ENCODE peak calls at places on chromosomes 6 and 20, in seven cellular contexts. T, M, A, N, L, Y and W are unnamed samples.

GRCh38 chr20:4787825-4788224 is 66.1 kb downstream of the PRND start:
- DNase-seq in N (no peak), T (no peak), Y (no peak), L (no peak), A (no peak), M (no peak), W (no peak)

GRCh38 chr6:111771629-111772028 is 101.6 kb downstream of the FYN start:
- DNase-seq in L (no peak), T (peak), N (no peak), A (no peak), M (no peak), Y (no peak), W (no peak)

GRCh38 chr20:39349240-39349639 is 387.1 kb downstream of the DHX35 start:
- DNase-seq in M (no peak), L (no peak), T (no peak), N (no peak), Y (no peak), A (no peak), W (no peak)

GRCh38 chr6:24883618-24884017 is 52.1 kb downstream of the RIPOR2 start:
- DNase-seq in Y (no peak), A (no peak), M (no peak), N (peak), L (peak), T (no peak), W (no peak)

GRCh38 chr6:92124126-92124525 is 1295.2 kb downstream of the EPHA7 start:
- DNase-seq in N (no peak), Y (no peak), T (no peak), A (no peak), L (peak), M (no peak), W (no peak)

GRCh38 chr6:145233955-145234354 is 501.4 kb downstream of the EPM2A start:
- DNase-seq in T (no peak), M (peak), L (no peak), A (no peak), Y (no peak), N (no peak), W (no peak)

GRCh38 chr20:30484009-30484748 is 773.3 kb upstream of the DEFB115 start:
- DNase-seq in L (no peak), T (no peak), M (no peak), Y (no peak), N (no peak), A (no peak), W (no peak)

GRCh38 chr6:107712523-107713213 is 111.4 kb downstream of the SCML4 start:
- DNase-seq in M (no peak), Y (peak), A (no peak), L (no peak), T (no peak), N (peak), W (peak)

GRCh38 chr6:150549007-150549406 is 50.7 kb upstream of the PLEKHG1 start:
- DNase-seq in Y (no peak), T (peak), M (no peak), A (no peak), N (no peak), L (no peak), W (no peak)

GRCh38 chr6:169791721-169792131 is 40.3 kb downstream of the ERMARD start:
- DNase-seq in A (no peak), M (no peak), Y (no peak), L (no peak), N (no peak), T (no peak), W (no peak)

GRCh38 chr20:7080472-7080871 is 313.0 kb downstream of the BMP2 start:
- DNase-seq in L (no peak), T (no peak), A (no peak), M (no peak), N (no peak), Y (no peak), W (no peak)
- TF ChIP-seq EZH2phosphoT487 in L (no peak), T (no peak), A (no peak), M (no peak), N (no peak), Y (no peak), W (no peak)

GRCh38 chr20:63223826-63224207 is 7.9 kb upstream of the YTHDF1 start:
- DNase-seq in L (no peak), M (no peak), T (no peak), N (no peak), Y (no peak), A (no peak), W (no peak)

GRCh38 chr20:63225082-63225454 is 9.1 kb upstream of the YTHDF1 start:
- DNase-seq in L (no peak), A (no peak), N (no peak), M (no peak), Y (no peak), T (no peak), W (no peak)

GRCh38 chr20:63222541-63222940 is 6.6 kb upstream of the YTHDF1 start:
- DNase-seq in Y (no peak), M (no peak), T (no peak), N (no peak), A (no peak), L (peak), W (no peak)

GRCh38 chr20:63224272-63225081 is 8.5 kb upstream of the YTHDF1 start:
- DNase-seq in Y (peak), M (peak), A (no peak), T (no peak), L (peak), N (peak), W (no peak)

DNA sequence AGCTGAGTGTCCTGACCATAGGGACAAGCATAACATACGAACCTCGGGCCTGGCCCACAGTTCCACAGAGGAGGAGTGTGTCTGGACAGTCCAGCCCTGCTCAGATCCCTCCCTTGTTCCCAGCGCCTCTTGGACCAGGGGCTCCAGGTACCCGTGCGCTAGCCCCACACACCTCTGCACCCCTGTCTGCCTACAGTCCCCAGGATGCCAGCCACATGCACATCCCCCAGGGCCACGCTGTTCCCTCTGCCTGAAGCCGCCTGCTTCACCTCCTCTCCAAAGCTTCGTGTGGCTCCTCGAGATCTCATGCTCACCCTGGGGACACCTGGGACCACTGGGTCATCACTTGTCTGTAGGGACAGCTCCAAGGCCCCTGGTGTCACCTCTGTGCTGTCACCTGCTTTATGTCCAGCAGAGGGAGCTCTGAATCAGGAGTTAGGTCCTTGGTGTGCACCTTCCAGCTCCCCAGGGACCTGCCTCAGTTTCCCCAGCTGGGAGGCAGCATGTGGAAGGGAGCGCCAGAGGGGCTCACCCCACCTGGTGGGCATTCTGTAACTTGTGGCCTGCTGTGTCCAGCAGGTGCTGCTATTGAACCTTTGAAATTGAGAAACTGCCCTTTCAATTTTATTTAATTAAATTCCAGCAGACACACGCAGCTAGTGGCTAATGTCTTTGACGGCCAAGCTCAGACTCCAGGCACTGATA is 7.3 kb upstream of the YTHDF1 start:
- DNase-seq in N (peak), L (peak), M (peak), T (peak), Y (peak), A (no peak), W (peak)
- TF ChIP-seq EZH2 in N (no peak), L (no peak), M (no peak), T (no peak), Y (no peak), A (no peak), W (no peak)

GRCh38 chr6:149273318-149273717 is 44.2 kb upstream of the TAB2 start:
- DNase-seq in T (no peak), A (no peak), Y (no peak), L (no peak), M (no peak), N (no peak), W (peak)
- TF ChIP-seq EZH2phosphoT487 in T (no peak), A (no peak), Y (no peak), L (no peak), M (no peak), N (no peak), W (no peak)

DNA sequence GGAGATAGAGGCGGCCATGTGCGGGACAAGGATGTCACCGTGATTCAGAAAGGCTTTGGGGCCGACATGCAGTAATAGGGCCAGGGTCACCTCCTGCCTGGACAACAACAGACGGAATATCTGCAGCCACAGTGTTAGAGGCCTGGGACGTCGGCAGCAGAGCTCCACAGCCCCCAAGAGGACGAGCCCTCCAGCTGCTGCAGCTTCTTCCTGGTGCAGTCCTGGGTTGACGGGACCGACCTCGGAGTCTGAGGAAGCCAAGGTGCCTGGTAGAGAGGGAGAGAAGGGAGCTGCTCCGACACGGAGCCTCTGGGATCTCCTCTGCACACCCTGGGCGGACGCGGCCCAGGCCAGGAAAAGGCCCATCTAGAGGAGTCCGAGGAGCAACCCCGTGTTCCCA is 23.2 kb upstream of the CHRNA4 start:
- DNase-seq in Y (no peak), N (no peak), M (no peak), L (no peak), A (no peak), T (no peak), W (no peak)
- TF ChIP-seq EZH2 in Y (no peak), N (no peak), M (no peak), L (no peak), A (no peak), T (no peak), W (no peak)

DNA sequence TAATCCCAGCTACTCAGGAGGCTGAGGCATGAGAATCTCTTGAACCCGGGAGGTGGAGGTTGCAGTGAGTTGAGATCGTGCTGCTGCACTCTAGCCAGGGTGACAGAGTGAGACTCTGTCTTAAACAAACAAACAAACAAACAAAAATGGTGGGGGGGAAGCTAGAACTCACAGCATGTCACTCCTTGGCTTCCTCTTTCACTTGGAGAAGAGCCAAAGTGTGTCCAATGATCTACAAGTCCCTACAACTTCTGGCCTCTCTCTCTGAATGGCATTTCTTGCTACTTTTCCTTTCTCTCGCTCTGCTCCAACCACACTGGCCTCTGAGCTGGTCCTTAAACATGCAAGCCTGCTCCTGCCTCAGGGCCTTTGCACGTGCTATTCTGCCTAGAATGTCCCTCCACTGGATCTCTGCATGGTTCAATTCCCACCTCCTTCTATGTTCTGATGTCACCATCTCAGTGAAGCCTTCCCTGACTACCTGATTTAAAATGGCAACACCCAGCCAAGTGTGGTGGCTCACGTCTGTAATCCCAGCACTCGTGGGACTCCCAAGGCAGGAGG is 8.1 kb downstream of the TLDC2 start:
- DNase-seq in A (no peak), M (no peak), T (no peak), L (no peak), N (no peak), Y (no peak), W (no peak)
- TF ChIP-seq EZH2phosphoT487 in A (no peak), M (no peak), T (no peak), L (no peak), N (no peak), Y (no peak), W (no peak)

DNA sequence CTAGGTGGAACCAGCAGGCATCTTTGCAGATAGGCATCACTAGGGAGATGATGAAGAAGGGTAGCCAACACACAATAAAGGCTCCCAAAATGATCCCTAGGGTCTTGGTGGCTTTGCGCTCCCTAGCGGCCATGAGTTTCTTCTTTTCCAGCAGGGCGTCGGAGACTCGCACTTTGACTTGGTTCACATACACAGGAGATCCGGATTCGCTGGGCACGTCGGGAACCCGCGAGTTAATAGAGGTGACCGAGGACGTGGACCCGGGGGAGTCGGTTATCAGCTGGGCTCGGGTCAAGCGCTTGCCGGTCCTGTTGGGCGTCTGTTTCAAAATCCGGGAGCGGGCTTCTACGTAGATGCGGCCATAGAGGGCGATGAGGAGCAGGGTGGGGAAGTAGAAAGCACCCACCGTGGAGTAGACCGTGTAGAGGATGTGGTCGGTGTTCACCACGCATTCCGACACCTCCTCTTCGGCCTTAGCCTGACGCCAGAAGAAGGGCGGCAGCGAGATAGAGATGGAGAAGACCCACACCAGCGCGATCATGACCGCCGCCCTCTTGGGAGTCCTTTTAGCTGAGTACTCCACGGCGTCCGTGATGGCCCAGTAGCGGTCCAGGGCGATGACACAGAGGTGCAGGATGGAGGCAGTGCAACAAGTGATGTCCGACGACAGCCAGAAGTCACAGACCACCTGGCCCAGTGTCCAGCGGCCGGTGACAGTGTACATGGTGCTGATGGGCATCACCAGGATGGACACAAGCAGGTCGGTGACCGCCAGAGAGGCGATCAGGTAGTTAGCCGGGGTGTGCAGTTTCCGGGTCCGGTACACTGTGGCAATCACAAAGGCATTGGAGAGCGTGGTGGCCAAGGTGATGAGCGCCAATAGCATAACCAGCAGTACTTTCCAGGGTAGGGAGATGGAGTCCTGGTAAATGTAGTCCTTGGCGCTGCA is 658 bp downstream of the HTR1B start:
- DNase-seq in L (no peak), Y (peak), M (peak), A (no peak), T (peak), N (no peak), W (no peak)
- TF ChIP-seq EZH2 in L (no peak), Y (no peak), M (peak), A (no peak), T (peak), N (no peak), W (no peak)

GRCh38 chr6:159833556-159833955 is 33.5 kb downstream of the PNLDC1 start:
- DNase-seq in M (no peak), A (no peak), Y (no peak), N (peak), L (peak), T (no peak), W (no peak)
- TF ChIP-seq EZH2phosphoT487 in M (no peak), A (no peak), Y (no peak), N (no peak), L (no peak), T (no peak), W (no peak)